ENCODE peak calls at places on chromosomes 13 and 19, in four cellular contexts. V is heart left ventricle, K is ovary, T is tibial artery. I is an unnamed sample. For H3K27me3 and H3K9me3, the result is how much of the 10 kb centered on the place peaks cover.

GRCh38 chr13:57063007-57063406 is 77.7 kb upstream of the PRR20A start:
- DNase-seq in T (no peak), V (no peak), K (no peak), I (no peak)

GRCh38 chr19:18416778-18417249 is 2.4 kb upstream of the SSBP4 start:
- DNase-seq in K (peak), T (peak), V (peak), I (peak)

GRCh38 chr19:19428746-19429145 is 23.3 kb downstream of the GATAD2A start:
- DNase-seq in T (no peak), K (no peak), V (no peak), I (no peak)

GRCh38 chr19:3263866-3264265 is 39.4 kb downstream of the CELF5 start:
- DNase-seq in K (no peak), V (no peak), T (no peak), I (no peak)

GRCh38 chr19:7104783-7105447 is 35.4 kb downstream of the ZNF557 start:
- DNase-seq in K (no peak), T (peak), V (no peak), I (no peak)

GRCh38 chr19:3198901-3199700 is 13.4 kb downstream of the NCLN start:
- DNase-seq in K (no peak), V (no peak), T (no peak), I (peak)

GRCh38 chr19:40424637-40425449 is 949 bp downstream of the SERTAD1 start:
- DNase-seq in T (no peak), K (peak), V (no peak), I (no peak)

GRCh38 chr13:43785681-43786471 is 896 bp downstream of the ENOX1 start:
- DNase-seq in T (peak), K (peak), V (peak), I (peak)

GRCh38 chr19:5048091-5048726 is 79.3 kb downstream of the KDM4B start:
- DNase-seq in K (peak), V (peak), T (peak), I (peak)

GRCh38 chr13:71831716-71832115 is 35.3 kb downstream of the DACH1 start:
- DNase-seq in K (no peak), V (no peak), T (no peak), I (no peak)

GRCh38 chr19:42316223-42317211 is 3.4 kb downstream of the TMEM145 start:
- DNase-seq in T (no peak), V (no peak), K (no peak), I (no peak)

GRCh38 chr19:35722461-35722860 is 4.7 kb downstream of the KMT2B start:
- DNase-seq in T (no peak), K (peak), V (no peak), I (no peak)

GRCh38 chr13:33205804-33206221 is 79.7 kb downstream of the STARD13 start:
- DNase-seq in K (no peak), V (peak), T (peak), I (no peak)

GRCh38 chr13:59475911-59476310 is 687.8 kb downstream of the DIAPH3 start:
- DNase-seq in K (no peak), T (no peak), V (no peak), I (no peak)

GRCh38 chr13:104534847-104535246 is 1468.6 kb upstream of the SLC10A2 start:
- DNase-seq in K (no peak), V (no peak), T (no peak), I (no peak)

GRCh38 chr13:76667551-76667950 is 218.7 kb downstream of the KCTD12 start:
- DNase-seq in K (peak), T (no peak), V (peak), I (no peak)

GRCh38 chr19:5083547-5083965 is 114.6 kb downstream of the KDM4B start:
- DNase-seq in V (peak), T (peak), K (peak), I (peak)

GRCh38 chr13:112688560-112689497 is 1.0 kb upstream of the ATP11A start:
- DNase-seq in K (no peak), T (peak), V (no peak), I (peak)

GRCh38 chr19:4352701-4353121 is 9.3 kb downstream of the MPND start:
- DNase-seq in K (peak), T (peak), V (no peak), I (no peak)

DNA sequence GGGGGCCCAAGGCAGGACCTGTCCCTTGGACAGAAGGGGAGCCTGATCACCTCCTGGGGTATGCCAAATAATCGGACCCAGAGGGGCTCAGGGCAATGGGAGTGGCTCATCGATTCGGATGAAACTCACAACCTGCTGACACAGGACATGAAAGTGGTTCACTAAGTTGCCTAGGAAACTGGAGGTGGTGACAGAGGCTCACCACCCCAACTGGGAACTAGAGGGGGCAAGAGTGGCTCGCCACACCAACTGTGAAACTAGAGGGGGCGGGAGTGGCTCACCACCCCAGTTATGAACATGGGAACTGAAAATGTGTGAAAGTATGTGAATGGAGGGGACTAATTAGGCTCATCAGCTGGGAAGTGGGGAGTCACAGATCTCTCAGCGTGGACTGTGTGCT is 46.3 kb upstream of the ZNF737 start:
- DNase-seq in T (no peak), V (no peak), K (peak), I (no peak)
- H3K27me3 ChIP-seq in T (under half), V (under half), K (under half), I (under half)

GRCh38 chr19:29875931-29876330 is 64.1 kb downstream of the CCNE1 start:
- DNase-seq in K (no peak), V (no peak), T (no peak), I (no peak)

GRCh38 chr19:29873801-29874575 is 62.2 kb downstream of the CCNE1 start:
- DNase-seq in K (no peak), T (no peak), V (no peak), I (no peak)

GRCh38 chr19:29872224-29872731 is 60.5 kb downstream of the CCNE1 start:
- DNase-seq in V (no peak), K (no peak), T (no peak), I (no peak)

GRCh38 chr19:29871143-29871542 is 59.4 kb downstream of the CCNE1 start:
- DNase-seq in V (no peak), T (no peak), K (no peak), I (no peak)

GRCh38 chr19:29873024-29873800 is 61.4 kb downstream of the CCNE1 start:
- DNase-seq in V (no peak), K (peak), T (no peak), I (peak)
- H3K4me3 ChIP-seq in V (peak), K (no peak), T (peak), I (peak)

DNA sequence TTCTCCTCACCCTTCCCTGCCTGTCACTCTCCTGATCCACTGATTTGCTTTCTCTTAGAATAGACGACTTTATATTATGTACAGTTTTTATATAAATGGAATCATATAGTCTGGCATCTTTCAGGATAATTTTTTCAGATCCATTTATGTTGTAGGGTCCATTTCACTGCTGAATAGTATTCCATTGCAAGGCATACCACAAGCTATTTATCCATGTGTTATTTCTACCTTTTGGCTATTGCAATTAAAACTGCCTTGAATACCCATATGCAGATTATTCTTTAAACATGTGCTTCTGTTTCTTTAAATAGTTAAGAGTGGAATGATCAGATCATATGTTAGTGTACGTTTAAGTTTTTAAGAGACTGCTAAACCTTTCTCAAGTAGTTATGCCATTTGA is 17.8 kb upstream of the ZNF177 start:
- DNase-seq in V (no peak), K (no peak), T (no peak), I (no peak)
- H3K9me3 ChIP-seq in V (under half), K (under half), T (half or more), I (under half)

GRCh38 chr19:47444388-47444821 is 25.1 kb upstream of the MEIS3 start:
- DNase-seq in V (no peak), T (no peak), K (no peak), I (no peak)
- H3K27me3 ChIP-seq in V (half or more), T (under half), K (under half), I (under half)

GRCh38 chr19:11452814-11453335 is 17.4 kb downstream of the PRKCSH start:
- DNase-seq in T (no peak), V (no peak), K (no peak), I (no peak)

GRCh38 chr19:11451942-11452813 is 16.7 kb downstream of the PRKCSH start:
- DNase-seq in V (no peak), T (no peak), K (no peak), I (no peak)

GRCh38 chr19:11451327-11451941 is 16.0 kb downstream of the PRKCSH start:
- DNase-seq in V (no peak), T (no peak), K (no peak), I (no peak)

GRCh38 chr19:11456659-11457058 is 21.2 kb downstream of the PRKCSH start:
- DNase-seq in V (no peak), K (no peak), T (no peak), I (no peak)

GRCh38 chr19:11453468-11454341 is 18.3 kb downstream of the PRKCSH start:
- DNase-seq in K (no peak), T (no peak), V (no peak), I (no peak)
- H3K4me3 ChIP-seq in K (no peak), T (no peak), V (no peak), I (no peak)

I was measured in right cardiac atrium.